ENCODE peak calls at places on chromosomes 1 and 21, in ten cellular contexts. One of them, this sample, is unnamed.
A peak's percentile ranks its signal among the peaks of the same experiment; 100 is the strongest.

GRCh38 chr1:169570172-169570574 is 16.1 kb downstream of the F5 start:
- DNase-seq in Right ventricle myocardium superior: no peak
- DNase-seq in left lung: no peak
- DNase-seq in neuronal stem cell: no peak
- DNase-seq in myocyte: no peak
- DNase-seq in H1: no peak
- DNase-seq in stimulated activated effector memory CD8-positive, alpha-beta T cell treated with anti-CD3 and anti-CD28 coated beads, Interleukin-12 subunit alpha, Interleukin-12 subunit beta, amount 100 ng/mL, for 72 hours: no peak
- DNase-seq in stimulated activated CD4-positive, alpha-beta T cell treated with anti-CD3 and anti-CD28 coated beads, Interleukin-1b, Interleukin-23, amount 100 ng/mL, for 24 hours: no peak
- DNase-seq in memory B cell: no peak
- DNase-seq in HEK293T: no peak
- DNase-seq in this sample: no peak

GRCh38 chr1:62271932-62272728 is 47.1 kb downstream of the KANK4 start:
- DNase-seq in H1: no peak
- DNase-seq in left lung: no peak
- DNase-seq in memory B cell: no peak
- DNase-seq in myocyte: no peak
- DNase-seq in neuronal stem cell: no peak
- DNase-seq in HEK293T: peak; percentile 53
- DNase-seq in stimulated activated CD4-positive, alpha-beta T cell treated with anti-CD3 and anti-CD28 coated beads, Interleukin-1b, Interleukin-23, amount 100 ng/mL, for 24 hours: peak; percentile 25
- DNase-seq in stimulated activated effector memory CD8-positive, alpha-beta T cell treated with anti-CD3 and anti-CD28 coated beads, Interleukin-12 subunit alpha, Interleukin-12 subunit beta, amount 100 ng/mL, for 72 hours: no peak
- DNase-seq in Right ventricle myocardium superior: no peak
- DNase-seq in this sample: no peak

GRCh38 chr21:14646893-14647292 is 100.8 kb upstream of the SAMSN1 start:
- DNase-seq in H1: no peak
- DNase-seq in neuronal stem cell: no peak
- DNase-seq in left lung: no peak
- DNase-seq in stimulated activated effector memory CD8-positive, alpha-beta T cell treated with anti-CD3 and anti-CD28 coated beads, Interleukin-12 subunit alpha, Interleukin-12 subunit beta, amount 100 ng/mL, for 72 hours: no peak
- DNase-seq in HEK293T: no peak
- DNase-seq in myocyte: no peak
- DNase-seq in Right ventricle myocardium superior: no peak
- DNase-seq in stimulated activated CD4-positive, alpha-beta T cell treated with anti-CD3 and anti-CD28 coated beads, Interleukin-1b, Interleukin-23, amount 100 ng/mL, for 24 hours: no peak
- DNase-seq in memory B cell: no peak
- DNase-seq in this sample: no peak

GRCh38 chr1:206864939-206865671 is at the start of gene IL20:
- DNase-seq in stimulated activated effector memory CD8-positive, alpha-beta T cell treated with anti-CD3 and anti-CD28 coated beads, Interleukin-12 subunit alpha, Interleukin-12 subunit beta, amount 100 ng/mL, for 72 hours: peak; percentile 92
- DNase-seq in myocyte: peak; percentile 78
- DNase-seq in H1: peak; percentile 96
- DNase-seq in stimulated activated CD4-positive, alpha-beta T cell treated with anti-CD3 and anti-CD28 coated beads, Interleukin-1b, Interleukin-23, amount 100 ng/mL, for 24 hours: peak; percentile 84
- DNase-seq in Right ventricle myocardium superior: peak; percentile 84
- DNase-seq in neuronal stem cell: peak; percentile 70
- DNase-seq in left lung: peak; percentile 85
- DNase-seq in HEK293T: peak; percentile 90
- DNase-seq in memory B cell: peak; percentile 86
- DNase-seq in this sample: peak; percentile 84

GRCh38 chr1:1929639-1930545 is 10.8 kb upstream of the TMEM52 start:
- DNase-seq in H1: no peak
- DNase-seq in stimulated activated effector memory CD8-positive, alpha-beta T cell treated with anti-CD3 and anti-CD28 coated beads, Interleukin-12 subunit alpha, Interleukin-12 subunit beta, amount 100 ng/mL, for 72 hours: no peak
- DNase-seq in left lung: no peak
- DNase-seq in stimulated activated CD4-positive, alpha-beta T cell treated with anti-CD3 and anti-CD28 coated beads, Interleukin-1b, Interleukin-23, amount 100 ng/mL, for 24 hours: no peak
- DNase-seq in neuronal stem cell: no peak
- DNase-seq in Right ventricle myocardium superior: peak; percentile 27
- DNase-seq in HEK293T: no peak
- DNase-seq in memory B cell: no peak
- DNase-seq in myocyte: no peak
- DNase-seq in this sample: peak; percentile 49

GRCh38 chr1:14634497-14634896 is 36.0 kb downstream of the KAZN start:
- DNase-seq in stimulated activated CD4-positive, alpha-beta T cell treated with anti-CD3 and anti-CD28 coated beads, Interleukin-1b, Interleukin-23, amount 100 ng/mL, for 24 hours: no peak
- DNase-seq in neuronal stem cell: peak; percentile 41
- DNase-seq in myocyte: no peak
- DNase-seq in Right ventricle myocardium superior: no peak
- DNase-seq in HEK293T: no peak
- DNase-seq in left lung: no peak
- DNase-seq in stimulated activated effector memory CD8-positive, alpha-beta T cell treated with anti-CD3 and anti-CD28 coated beads, Interleukin-12 subunit alpha, Interleukin-12 subunit beta, amount 100 ng/mL, for 72 hours: no peak
- DNase-seq in memory B cell: no peak
- DNase-seq in H1: no peak
- DNase-seq in this sample: no peak

GRCh38 chr1:236024655-236025054 is 40.2 kb downstream of the NID1 start:
- DNase-seq in myocyte: peak; percentile 44
- DNase-seq in H1: no peak
- DNase-seq in stimulated activated CD4-positive, alpha-beta T cell treated with anti-CD3 and anti-CD28 coated beads, Interleukin-1b, Interleukin-23, amount 100 ng/mL, for 24 hours: no peak
- DNase-seq in neuronal stem cell: no peak
- DNase-seq in memory B cell: no peak
- DNase-seq in stimulated activated effector memory CD8-positive, alpha-beta T cell treated with anti-CD3 and anti-CD28 coated beads, Interleukin-12 subunit alpha, Interleukin-12 subunit beta, amount 100 ng/mL, for 72 hours: no peak
- DNase-seq in left lung: no peak
- DNase-seq in Right ventricle myocardium superior: no peak
- DNase-seq in HEK293T: no peak
- DNase-seq in this sample: no peak

GRCh38 chr1:176932114-176933104 is 232.1 kb downstream of the ASTN1 start:
- DNase-seq in stimulated activated effector memory CD8-positive, alpha-beta T cell treated with anti-CD3 and anti-CD28 coated beads, Interleukin-12 subunit alpha, Interleukin-12 subunit beta, amount 100 ng/mL, for 72 hours: no peak
- DNase-seq in memory B cell: no peak
- DNase-seq in left lung: no peak
- DNase-seq in neuronal stem cell: no peak
- DNase-seq in H1: no peak
- DNase-seq in stimulated activated CD4-positive, alpha-beta T cell treated with anti-CD3 and anti-CD28 coated beads, Interleukin-1b, Interleukin-23, amount 100 ng/mL, for 24 hours: no peak
- DNase-seq in HEK293T: no peak
- DNase-seq in myocyte: no peak
- DNase-seq in Right ventricle myocardium superior: no peak
- DNase-seq in this sample: no peak

GRCh38 chr1:150917387-150917786 is 8.8 kb upstream of the SETDB1 start:
- DNase-seq in stimulated activated CD4-positive, alpha-beta T cell treated with anti-CD3 and anti-CD28 coated beads, Interleukin-1b, Interleukin-23, amount 100 ng/mL, for 24 hours: no peak
- DNase-seq in memory B cell: no peak
- DNase-seq in myocyte: no peak
- DNase-seq in stimulated activated effector memory CD8-positive, alpha-beta T cell treated with anti-CD3 and anti-CD28 coated beads, Interleukin-12 subunit alpha, Interleukin-12 subunit beta, amount 100 ng/mL, for 72 hours: no peak
- DNase-seq in left lung: no peak
- DNase-seq in neuronal stem cell: no peak
- DNase-seq in H1: no peak
- DNase-seq in Right ventricle myocardium superior: no peak
- DNase-seq in HEK293T: no peak
- DNase-seq in this sample: no peak

GRCh38 chr1:170619167-170620030 is 44.5 kb upstream of the PRRX1 start:
- DNase-seq in left lung: no peak
- DNase-seq in HEK293T: no peak
- DNase-seq in stimulated activated CD4-positive, alpha-beta T cell treated with anti-CD3 and anti-CD28 coated beads, Interleukin-1b, Interleukin-23, amount 100 ng/mL, for 24 hours: no peak
- DNase-seq in neuronal stem cell: no peak
- DNase-seq in memory B cell: no peak
- DNase-seq in stimulated activated effector memory CD8-positive, alpha-beta T cell treated with anti-CD3 and anti-CD28 coated beads, Interleukin-12 subunit alpha, Interleukin-12 subunit beta, amount 100 ng/mL, for 72 hours: no peak
- DNase-seq in H1: no peak
- DNase-seq in Right ventricle myocardium superior: no peak
- DNase-seq in myocyte: peak; percentile 36
- DNase-seq in this sample: no peak

GRCh38 chr1:209364716-209365115 is 218.8 kb upstream of the CAMK1G start:
- DNase-seq in myocyte: peak; percentile 36
- DNase-seq in Right ventricle myocardium superior: no peak
- DNase-seq in left lung: no peak
- DNase-seq in neuronal stem cell: no peak
- DNase-seq in stimulated activated CD4-positive, alpha-beta T cell treated with anti-CD3 and anti-CD28 coated beads, Interleukin-1b, Interleukin-23, amount 100 ng/mL, for 24 hours: no peak
- DNase-seq in H1: no peak
- DNase-seq in HEK293T: no peak
- DNase-seq in memory B cell: no peak
- DNase-seq in stimulated activated effector memory CD8-positive, alpha-beta T cell treated with anti-CD3 and anti-CD28 coated beads, Interleukin-12 subunit alpha, Interleukin-12 subunit beta, amount 100 ng/mL, for 72 hours: no peak
- DNase-seq in this sample: no peak

GRCh38 chr1:56577859-56578663 is 1.3 kb downstream of the PLPP3 start:
- DNase-seq in stimulated activated CD4-positive, alpha-beta T cell treated with anti-CD3 and anti-CD28 coated beads, Interleukin-1b, Interleukin-23, amount 100 ng/mL, for 24 hours: no peak
- DNase-seq in myocyte: peak; percentile 63
- DNase-seq in Right ventricle myocardium superior: peak; percentile 74
- DNase-seq in H1: no peak
- DNase-seq in neuronal stem cell: no peak
- DNase-seq in stimulated activated effector memory CD8-positive, alpha-beta T cell treated with anti-CD3 and anti-CD28 coated beads, Interleukin-12 subunit alpha, Interleukin-12 subunit beta, amount 100 ng/mL, for 72 hours: no peak
- DNase-seq in left lung: peak; percentile 73
- DNase-seq in memory B cell: no peak
- DNase-seq in HEK293T: peak; percentile 60
- DNase-seq in this sample: peak; percentile 81

GRCh38 chr1:183365676-183366075 is 52.5 kb downstream of the NMNAT2 start:
- DNase-seq in stimulated activated CD4-positive, alpha-beta T cell treated with anti-CD3 and anti-CD28 coated beads, Interleukin-1b, Interleukin-23, amount 100 ng/mL, for 24 hours: no peak
- DNase-seq in HEK293T: no peak
- DNase-seq in neuronal stem cell: no peak
- DNase-seq in stimulated activated effector memory CD8-positive, alpha-beta T cell treated with anti-CD3 and anti-CD28 coated beads, Interleukin-12 subunit alpha, Interleukin-12 subunit beta, amount 100 ng/mL, for 72 hours: no peak
- DNase-seq in myocyte: peak; percentile 46
- DNase-seq in H1: no peak
- DNase-seq in left lung: no peak
- DNase-seq in Right ventricle myocardium superior: no peak
- DNase-seq in memory B cell: no peak
- DNase-seq in this sample: no peak

GRCh38 chr1:64686828-64687724 is 57.8 kb upstream of the RAVER2 start:
- DNase-seq in neuronal stem cell: peak; percentile 20
- DNase-seq in Right ventricle myocardium superior: no peak
- DNase-seq in H1: no peak
- DNase-seq in left lung: no peak
- DNase-seq in myocyte: peak; percentile 59
- DNase-seq in stimulated activated CD4-positive, alpha-beta T cell treated with anti-CD3 and anti-CD28 coated beads, Interleukin-1b, Interleukin-23, amount 100 ng/mL, for 24 hours: no peak
- DNase-seq in HEK293T: peak; percentile 77
- DNase-seq in stimulated activated effector memory CD8-positive, alpha-beta T cell treated with anti-CD3 and anti-CD28 coated beads, Interleukin-12 subunit alpha, Interleukin-12 subunit beta, amount 100 ng/mL, for 72 hours: no peak
- DNase-seq in memory B cell: no peak
- DNase-seq in this sample: no peak

GRCh38 chr1:95012389-95012788 is 60.4 kb downstream of the ALG14 start:
- DNase-seq in Right ventricle myocardium superior: no peak
- DNase-seq in neuronal stem cell: no peak
- DNase-seq in HEK293T: no peak
- DNase-seq in memory B cell: no peak
- DNase-seq in H1: no peak
- DNase-seq in left lung: no peak
- DNase-seq in myocyte: peak; percentile 61
- DNase-seq in stimulated activated CD4-positive, alpha-beta T cell treated with anti-CD3 and anti-CD28 coated beads, Interleukin-1b, Interleukin-23, amount 100 ng/mL, for 24 hours: no peak
- DNase-seq in stimulated activated effector memory CD8-positive, alpha-beta T cell treated with anti-CD3 and anti-CD28 coated beads, Interleukin-12 subunit alpha, Interleukin-12 subunit beta, amount 100 ng/mL, for 72 hours: no peak
- DNase-seq in this sample: no peak

GRCh38 chr1:209607102-209607794 is 23.7 kb downstream of the CAMK1G start:
- DNase-seq in stimulated activated effector memory CD8-positive, alpha-beta T cell treated with anti-CD3 and anti-CD28 coated beads, Interleukin-12 subunit alpha, Interleukin-12 subunit beta, amount 100 ng/mL, for 72 hours: no peak
- DNase-seq in H1: no peak
- DNase-seq in myocyte: no peak
- DNase-seq in memory B cell: no peak
- DNase-seq in stimulated activated CD4-positive, alpha-beta T cell treated with anti-CD3 and anti-CD28 coated beads, Interleukin-1b, Interleukin-23, amount 100 ng/mL, for 24 hours: peak; percentile 30
- DNase-seq in left lung: no peak
- DNase-seq in Right ventricle myocardium superior: no peak
- DNase-seq in neuronal stem cell: no peak
- DNase-seq in HEK293T: no peak
- DNase-seq in this sample: no peak

GRCh38 chr1:38872401-38873026 is 634 bp downstream of the MYCBP start:
- DNase-seq in Right ventricle myocardium superior: no peak
- DNase-seq in memory B cell: no peak
- DNase-seq in stimulated activated CD4-positive, alpha-beta T cell treated with anti-CD3 and anti-CD28 coated beads, Interleukin-1b, Interleukin-23, amount 100 ng/mL, for 24 hours: no peak
- DNase-seq in myocyte: peak; percentile 65
- DNase-seq in stimulated activated effector memory CD8-positive, alpha-beta T cell treated with anti-CD3 and anti-CD28 coated beads, Interleukin-12 subunit alpha, Interleukin-12 subunit beta, amount 100 ng/mL, for 72 hours: peak; percentile 24
- DNase-seq in neuronal stem cell: no peak
- DNase-seq in H1: no peak
- DNase-seq in left lung: no peak
- DNase-seq in HEK293T: peak; percentile 26
- DNase-seq in this sample: no peak

GRCh38 chr1:106406114-106406513 is 650.4 kb upstream of the PRMT6 start:
- DNase-seq in neuronal stem cell: no peak
- DNase-seq in Right ventricle myocardium superior: no peak
- DNase-seq in left lung: no peak
- DNase-seq in myocyte: no peak
- DNase-seq in H1: no peak
- DNase-seq in HEK293T: no peak
- DNase-seq in stimulated activated effector memory CD8-positive, alpha-beta T cell treated with anti-CD3 and anti-CD28 coated beads, Interleukin-12 subunit alpha, Interleukin-12 subunit beta, amount 100 ng/mL, for 72 hours: no peak
- DNase-seq in stimulated activated CD4-positive, alpha-beta T cell treated with anti-CD3 and anti-CD28 coated beads, Interleukin-1b, Interleukin-23, amount 100 ng/mL, for 24 hours: no peak
- DNase-seq in memory B cell: no peak
- DNase-seq in this sample: no peak

GRCh38 chr1:64302194-64302593 is 98.8 kb downstream of the UBE2U start:
- DNase-seq in H1: no peak
- DNase-seq in HEK293T: no peak
- DNase-seq in stimulated activated effector memory CD8-positive, alpha-beta T cell treated with anti-CD3 and anti-CD28 coated beads, Interleukin-12 subunit alpha, Interleukin-12 subunit beta, amount 100 ng/mL, for 72 hours: no peak
- DNase-seq in left lung: no peak
- DNase-seq in Right ventricle myocardium superior: no peak
- DNase-seq in myocyte: no peak
- DNase-seq in neuronal stem cell: no peak
- DNase-seq in memory B cell: no peak
- DNase-seq in stimulated activated CD4-positive, alpha-beta T cell treated with anti-CD3 and anti-CD28 coated beads, Interleukin-1b, Interleukin-23, amount 100 ng/mL, for 24 hours: no peak
- DNase-seq in this sample: no peak

GRCh38 chr1:56709269-56709880 is 64.3 kb downstream of the PRKAA2 start:
- DNase-seq in neuronal stem cell: peak; percentile 40
- DNase-seq in H1: no peak
- DNase-seq in HEK293T: peak; percentile 60
- DNase-seq in memory B cell: no peak
- DNase-seq in myocyte: peak; percentile 72
- DNase-seq in Right ventricle myocardium superior: no peak
- DNase-seq in left lung: no peak
- DNase-seq in stimulated activated effector memory CD8-positive, alpha-beta T cell treated with anti-CD3 and anti-CD28 coated beads, Interleukin-12 subunit alpha, Interleukin-12 subunit beta, amount 100 ng/mL, for 72 hours: no peak
- DNase-seq in stimulated activated CD4-positive, alpha-beta T cell treated with anti-CD3 and anti-CD28 coated beads, Interleukin-1b, Interleukin-23, amount 100 ng/mL, for 24 hours: no peak
- DNase-seq in this sample: no peak

GRCh38 chr1:156368157-156368658 is 803 bp upstream of the RHBG start:
- DNase-seq in stimulated activated CD4-positive, alpha-beta T cell treated with anti-CD3 and anti-CD28 coated beads, Interleukin-1b, Interleukin-23, amount 100 ng/mL, for 24 hours: no peak
- DNase-seq in Right ventricle myocardium superior: no peak
- DNase-seq in stimulated activated effector memory CD8-positive, alpha-beta T cell treated with anti-CD3 and anti-CD28 coated beads, Interleukin-12 subunit alpha, Interleukin-12 subunit beta, amount 100 ng/mL, for 72 hours: no peak
- DNase-seq in myocyte: no peak
- DNase-seq in H1: no peak
- DNase-seq in memory B cell: no peak
- DNase-seq in left lung: no peak
- DNase-seq in neuronal stem cell: no peak
- DNase-seq in HEK293T: no peak
- DNase-seq in this sample: no peak

GRCh38 chr1:8985915-8986813 is 40.1 kb downstream of the SLC2A7 start:
- DNase-seq in neuronal stem cell: no peak
- DNase-seq in Right ventricle myocardium superior: peak; percentile 89
- DNase-seq in stimulated activated effector memory CD8-positive, alpha-beta T cell treated with anti-CD3 and anti-CD28 coated beads, Interleukin-12 subunit alpha, Interleukin-12 subunit beta, amount 100 ng/mL, for 72 hours: no peak
- DNase-seq in memory B cell: no peak
- DNase-seq in HEK293T: no peak
- DNase-seq in left lung: peak; percentile 76
- DNase-seq in myocyte: peak; percentile 93
- DNase-seq in stimulated activated CD4-positive, alpha-beta T cell treated with anti-CD3 and anti-CD28 coated beads, Interleukin-1b, Interleukin-23, amount 100 ng/mL, for 24 hours: no peak
- DNase-seq in H1: no peak
- DNase-seq in this sample: peak; percentile 83

GRCh38 chr1:152013664-152014237 is 20.1 kb upstream of the S100A10 start:
- DNase-seq in HEK293T: peak; percentile 67
- DNase-seq in left lung: no peak
- DNase-seq in stimulated activated CD4-positive, alpha-beta T cell treated with anti-CD3 and anti-CD28 coated beads, Interleukin-1b, Interleukin-23, amount 100 ng/mL, for 24 hours: no peak
- DNase-seq in H1: peak; percentile 72
- DNase-seq in Right ventricle myocardium superior: peak; percentile 63
- DNase-seq in neuronal stem cell: no peak
- DNase-seq in memory B cell: no peak
- DNase-seq in myocyte: peak; percentile 60
- DNase-seq in stimulated activated effector memory CD8-positive, alpha-beta T cell treated with anti-CD3 and anti-CD28 coated beads, Interleukin-12 subunit alpha, Interleukin-12 subunit beta, amount 100 ng/mL, for 72 hours: no peak
- DNase-seq in this sample: no peak

GRCh38 chr1:103247517-103247916 is 139.2 kb upstream of the COL11A1 start:
- DNase-seq in left lung: no peak
- DNase-seq in H1: no peak
- DNase-seq in myocyte: no peak
- DNase-seq in HEK293T: no peak
- DNase-seq in neuronal stem cell: no peak
- DNase-seq in Right ventricle myocardium superior: no peak
- DNase-seq in stimulated activated effector memory CD8-positive, alpha-beta T cell treated with anti-CD3 and anti-CD28 coated beads, Interleukin-12 subunit alpha, Interleukin-12 subunit beta, amount 100 ng/mL, for 72 hours: no peak
- DNase-seq in stimulated activated CD4-positive, alpha-beta T cell treated with anti-CD3 and anti-CD28 coated beads, Interleukin-1b, Interleukin-23, amount 100 ng/mL, for 24 hours: no peak
- DNase-seq in memory B cell: no peak
- DNase-seq in this sample: no peak

This sample was measured in suprapubic skin.